ENCODE peak calls at places on chromosomes 2 and 18, in six cellular contexts. O, I, M, Z, J and C are unnamed samples.

GRCh38 chr2:31083204-31083993 is 54.8 kb downstream of the GALNT14 start:
- DNase-seq in J (no peak), Z (no peak), M (no peak), O (no peak), I (no peak), C (no peak)

GRCh38 chr2:74390601-74391000 is 10.5 kb upstream of the DCTN1 start:
- DNase-seq in Z (no peak), J (no peak), I (no peak), O (no peak), M (no peak), C (no peak)

GRCh38 chr2:155442755-155443372 is 744.4 kb downstream of the KCNJ3 start:
- DNase-seq in Z (no peak), M (no peak), I (no peak), J (no peak), O (no peak), C (no peak)

GRCh38 chr2:44075536-44075935 is 79.7 kb upstream of the LRPPRC start:
- DNase-seq in M (peak), I (no peak), O (no peak), Z (no peak), J (no peak), C (no peak)

GRCh38 chr18:33578371-33579146 is 540 bp downstream of the ASXL3 start:
- DNase-seq in I (no peak), J (no peak), Z (no peak), M (peak), O (no peak), C (no peak)

GRCh38 chr2:202346180-202346579 is 29.9 kb upstream of the BMPR2 start:
- DNase-seq in J (no peak), I (no peak), O (no peak), Z (peak), M (no peak), C (no peak)

GRCh38 chr2:68566362-68566761 is 77.0 kb upstream of the PROKR1 start:
- DNase-seq in J (no peak), M (no peak), Z (no peak), O (no peak), I (no peak), C (no peak)

GRCh38 chr2:109238580-109238979 is 109.6 kb downstream of the SH3RF3 start:
- DNase-seq in J (peak), Z (peak), M (peak), O (no peak), I (peak), C (peak)

GRCh38 chr2:229815858-229816257 is 101.5 kb upstream of the DNER start:
- DNase-seq in I (no peak), O (no peak), Z (peak), J (no peak), M (no peak), C (no peak)

GRCh38 chr2:104321141-104321799 is 532.6 kb upstream of the POU3F3 start:
- DNase-seq in I (no peak), J (no peak), Z (no peak), O (no peak), M (no peak), C (no peak)

GRCh38 chr2:144596074-144596871 is 76.4 kb upstream of the ZEB2 start:
- DNase-seq in J (no peak), O (no peak), Z (peak), M (no peak), I (peak), C (no peak)

GRCh38 chr2:65537651-65538385 is 105.4 kb upstream of the SPRED2 start:
- DNase-seq in O (no peak), M (no peak), J (no peak), Z (no peak), I (no peak), C (no peak)

GRCh38 chr18:32776525-32776924 is 3.7 kb upstream of the KLHL14 start:
- DNase-seq in I (no peak), J (no peak), O (no peak), M (no peak), Z (no peak), C (no peak)

DNA sequence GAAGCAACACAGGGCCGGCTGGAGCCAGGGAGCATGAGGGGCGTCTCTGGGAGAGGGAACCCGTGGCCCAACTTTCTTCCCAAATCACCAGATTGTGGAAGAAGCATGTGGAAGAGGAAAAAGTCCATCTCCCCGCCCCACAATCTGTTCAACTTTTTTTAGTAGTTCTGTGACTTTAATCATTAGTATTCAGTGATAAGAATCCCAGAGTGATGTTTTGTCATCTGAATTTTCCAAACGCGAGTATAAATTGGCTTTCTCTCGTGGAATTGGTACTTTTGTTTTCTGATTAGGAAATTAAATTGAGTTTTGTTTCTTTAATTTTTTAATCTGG is 134.9 kb upstream of the EPC2 start:
- DNase-seq in Z (no peak), O (no peak), J (no peak), I (no peak), M (no peak), C (no peak)
- TF ChIP-seq CTCF in Z (peak), O (no peak), J (no peak), I (no peak), M (no peak), C (no peak)

GRCh38 chr2:61252031-61252430 is 90.0 kb downstream of the C2orf74 start:
- DNase-seq in I (no peak), M (no peak), J (no peak), Z (no peak), O (no peak), C (no peak)
- TF ChIP-seq CTCF in I (no peak), M (no peak), J (no peak), Z (no peak), O (no peak), C (no peak)

GRCh38 chr2:83282851-83283250 is 1176.2 kb downstream of the SUCLG1 start:
- DNase-seq in I (no peak), J (no peak), O (no peak), M (no peak), Z (no peak), C (no peak)
- TF ChIP-seq CTCF in I (no peak), J (no peak), O (no peak), M (no peak), Z (no peak), C (no peak)

GRCh38 chr2:241720560-241720959 is 13.9 kb upstream of the D2HGDH start:
- DNase-seq in O (no peak), M (no peak), J (no peak), Z (no peak), I (no peak), C (no peak)

GRCh38 chr2:241721852-241722251 is 12.6 kb upstream of the D2HGDH start:
- DNase-seq in O (no peak), Z (no peak), M (no peak), J (no peak), I (no peak), C (no peak)

GRCh38 chr2:241720099-241720498 is 14.3 kb upstream of the D2HGDH start:
- DNase-seq in Z (no peak), O (no peak), J (no peak), M (no peak), I (no peak), C (no peak)

GRCh38 chr2:241722896-241723454 is 11.5 kb upstream of the D2HGDH start:
- DNase-seq in J (no peak), Z (no peak), I (no peak), O (no peak), M (no peak), C (no peak)

GRCh38 chr2:241719093-241719492 is 15.3 kb upstream of the D2HGDH start:
- DNase-seq in O (no peak), I (no peak), J (no peak), Z (no peak), M (no peak), C (no peak)
- TF ChIP-seq CTCF in O (no peak), I (no peak), J (no peak), Z (no peak), M (no peak), C (no peak)

GRCh38 chr2:9110893-9111569 is 95.6 kb upstream of the ASAP2 start:
- DNase-seq in M (no peak), O (no peak), I (no peak), J (no peak), Z (peak), C (no peak)
- TF ChIP-seq CTCF in M (no peak), O (no peak), I (peak), J (no peak), Z (peak), C (no peak)

GRCh38 chr2:126403039-126403666 is 252.8 kb upstream of the GYPC start:
- DNase-seq in I (no peak), Z (peak), J (no peak), O (no peak), M (no peak), C (no peak)

DNA sequence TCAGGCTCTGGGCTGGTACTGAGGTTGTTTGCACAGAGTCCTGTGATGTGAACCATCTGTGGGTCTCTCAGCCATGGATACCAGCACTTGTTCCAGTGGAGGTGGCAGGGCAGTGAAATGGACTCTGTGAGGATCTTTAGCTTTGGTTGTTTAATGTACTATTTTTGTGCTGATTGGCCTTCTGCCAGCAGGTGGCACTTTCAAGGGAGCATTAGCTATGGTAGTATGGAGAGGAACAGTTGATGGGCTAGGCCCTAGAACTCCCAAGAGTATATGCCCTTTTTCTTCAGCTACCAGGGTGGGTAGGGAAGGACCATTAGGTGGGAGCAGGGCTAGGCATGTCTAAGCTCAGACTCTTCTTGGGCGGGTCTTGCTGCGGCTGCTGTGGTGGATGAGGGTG is 257.0 kb upstream of the GYPC start:
- DNase-seq in J (peak), Z (no peak), O (no peak), I (peak), M (no peak), C (no peak)
- TF ChIP-seq CTCF in J (peak), Z (peak), O (peak), I (peak), M (no peak), C (no peak)

GRCh38 chr2:25881759-25882158 is 3.5 kb upstream of the ASXL2 start:
- DNase-seq in J (no peak), O (no peak), M (no peak), Z (no peak), I (no peak), C (no peak)

GRCh38 chr2:25891672-25892071 is 13.4 kb upstream of the ASXL2 start:
- DNase-seq in I (no peak), J (no peak), O (no peak), M (no peak), Z (no peak), C (no peak)

GRCh38 chr2:25887624-25888242 is 9.4 kb upstream of the ASXL2 start:
- DNase-seq in M (no peak), Z (no peak), O (no peak), I (no peak), J (no peak), C (no peak)

GRCh38 chr2:25885933-25886332 is 7.6 kb upstream of the ASXL2 start:
- DNase-seq in Z (peak), J (no peak), M (no peak), O (no peak), I (no peak), C (no peak)
- TF ChIP-seq CTCF in Z (no peak), J (no peak), M (no peak), O (no peak), I (no peak), C (no peak)

GRCh38 chr18:76374330-76375281 is 120.4 kb downstream of the ZNF516 start:
- DNase-seq in Z (no peak), I (peak), M (no peak), O (no peak), J (no peak), C (no peak)

GRCh38 chr18:76378526-76379215 is 116.4 kb downstream of the ZNF516 start:
- DNase-seq in Z (no peak), O (no peak), I (no peak), M (no peak), J (no peak), C (no peak)

GRCh38 chr18:76377359-76377756 is 117.7 kb downstream of the ZNF516 start:
- DNase-seq in J (no peak), Z (no peak), O (no peak), M (no peak), I (no peak), C (no peak)

GRCh38 chr18:76376225-76376624 is 118.8 kb downstream of the ZNF516 start:
- DNase-seq in M (no peak), I (no peak), Z (peak), J (peak), O (no peak), C (no peak)

DNA sequence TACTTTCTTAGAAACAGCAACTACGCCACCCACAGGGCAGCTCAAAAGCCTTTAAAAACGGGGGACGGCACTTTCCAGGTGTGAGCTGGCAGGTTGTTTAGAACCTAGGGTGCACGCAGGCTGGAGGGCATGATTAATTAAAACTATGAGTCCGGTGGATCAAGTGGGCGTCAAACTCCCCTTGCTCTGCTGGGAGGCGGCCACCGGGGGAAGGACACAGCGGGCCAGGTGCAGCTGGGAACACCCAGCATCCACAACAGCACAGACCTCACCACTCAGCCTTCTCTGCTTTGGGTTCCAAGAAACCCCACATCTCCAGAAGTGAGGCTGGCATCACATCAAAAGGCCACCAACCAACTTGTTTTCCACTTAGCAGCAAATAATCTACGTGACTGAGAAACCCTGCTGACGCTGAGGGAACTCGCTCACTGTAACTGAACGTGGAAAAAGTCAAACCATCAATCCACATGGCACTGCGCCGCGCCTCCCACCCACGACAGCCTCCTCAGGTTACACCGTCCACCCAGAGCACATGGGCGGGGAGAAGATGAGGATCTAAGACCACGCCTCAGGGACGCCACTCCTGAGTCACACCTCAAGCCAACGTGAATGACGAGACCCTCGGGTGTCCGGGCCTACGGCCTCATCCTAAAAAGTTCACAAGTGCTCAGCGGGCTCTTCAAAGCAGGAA is 118.2 kb downstream of the ZNF516 start:
- DNase-seq in Z (no peak), O (no peak), I (no peak), M (no peak), J (no peak), C (no peak)
- TF ChIP-seq CTCF in Z (no peak), O (no peak), I (no peak), M (no peak), J (no peak), C (no peak)

GRCh38 chr2:61898810-61899209 is 6.7 kb upstream of the COMMD1 start:
- DNase-seq in M (no peak), J (peak), Z (no peak), I (peak), O (no peak), C (no peak)
- TF ChIP-seq CTCF in M (no peak), J (peak), Z (peak), I (peak), O (peak), C (no peak)

GRCh38 chr2:239361311-239361642 is 39.5 kb downstream of the HDAC4 start:
- DNase-seq in O (no peak), J (no peak), Z (no peak), I (no peak), M (no peak), C (no peak)
- TF ChIP-seq CTCF in O (no peak), J (no peak), Z (no peak), I (no peak), M (no peak), C (no peak)